ENCODE peak calls at places on chromosomes 4 and X, in ten cellular contexts. O, E, L, U, H, T, D, A, Q and Y are unnamed samples.

GRCh38 chr4:168221298-168221697 is 97.3 kb downstream of the DDX60 start:
- DNase-seq in O (no peak), E (no peak), L (no peak), U (no peak), H (no peak), T (no peak), D (no peak), A (no peak), Q (no peak), Y (no peak)

GRCh38 chrX:68693481-68694410 is 46.3 kb downstream of the STARD8 start:
- DNase-seq in O (no peak), E (peak; percentile 80), L (no peak), U (peak; percentile 86), H (no peak), T (no peak), D (peak; percentile 86), A (peak; percentile 83), Q (peak; percentile 64), Y (peak; percentile 9)

GRCh38 chrX:41198410-41198809 is 113.2 kb downstream of the USP9X start:
- DNase-seq in O (no peak), E (no peak), L (no peak), U (no peak), H (no peak), T (no peak), D (no peak), A (no peak), Q (no peak), Y (no peak)

GRCh38 chr4:66160606-66161005 is 490.3 kb upstream of the EPHA5 start:
- DNase-seq in O (no peak), E (no peak), L (no peak), U (no peak), H (no peak), T (no peak), D (no peak), A (no peak), Q (no peak), Y (no peak)

GRCh38 chrX:138191998-138192397 is 519.5 kb downstream of the FGF13 start:
- DNase-seq in O (peak; percentile 32), E (no peak), L (peak; percentile 81), U (no peak), H (no peak), T (no peak), D (no peak), A (no peak), Q (peak; percentile 12), Y (no peak)

GRCh38 chr4:107261241-107261874 is 225.2 kb upstream of the DKK2 start:
- DNase-seq in O (no peak), E (no peak), L (no peak), U (no peak), H (no peak), T (no peak), D (no peak), A (no peak), Q (no peak), Y (no peak)

GRCh38 chrX:67624324-67624723 is 80.5 kb downstream of the AR start:
- DNase-seq in O (no peak), E (no peak), L (no peak), U (no peak), H (no peak), T (no peak), D (no peak), A (no peak), Q (no peak), Y (no peak)

GRCh38 chr4:65461781-65462180 is 208.5 kb downstream of the EPHA5 start:
- DNase-seq in O (no peak), E (no peak), L (no peak), U (no peak), H (no peak), T (no peak), D (no peak), A (no peak), Q (no peak), Y (no peak)

GRCh38 chrX:130120746-130121504 is 10.6 kb upstream of the ELF4 start:
- DNase-seq in O (peak; percentile 73), E (peak; percentile 83), L (peak; percentile 83), U (peak; percentile 69), H (no peak), T (peak; percentile 61), D (peak; percentile 86), A (peak; percentile 88), Q (no peak), Y (no peak)

GRCh38 chr4:33996075-33996718 is 2248.1 kb downstream of the ARAP2 start:
- DNase-seq in O (no peak), E (no peak), L (no peak), U (no peak), H (no peak), T (no peak), D (no peak), A (no peak), Q (no peak), Y (no peak)

GRCh38 chrX:104913348-104913747 is 307.1 kb downstream of the TEX13A start:
- DNase-seq in O (peak; percentile 7), E (no peak), L (peak; percentile 42), U (no peak), H (no peak), T (no peak), D (no peak), A (no peak), Q (no peak), Y (no peak)

GRCh38 chr4:52617467-52618017 is 41.6 kb downstream of the USP46 start:
- DNase-seq in O (no peak), E (no peak), L (no peak), U (no peak), H (no peak), T (no peak), D (no peak), A (no peak), Q (no peak), Y (no peak)

GRCh38 chrX:17560385-17560784 is 176.9 kb upstream of the SCML1 start:
- DNase-seq in O (no peak), E (no peak), L (no peak), U (no peak), H (no peak), T (no peak), D (no peak), A (no peak), Q (no peak), Y (no peak)
- H3K27ac ChIP-seq in O (peak overlapping the region; percentile 67), E (no peak overlapping the region), L (no peak overlapping the region), U (no peak overlapping the region), H (no peak overlapping the region), T (no peak overlapping the region), D (peak overlapping the region; percentile 0), A (peak overlapping the region; percentile 49), Q (no peak overlapping the region), Y (no peak overlapping the region)

GRCh38 chr4:38872620-38873019 is 5.0 kb downstream of the FAM114A1 start:
- DNase-seq in O (peak; percentile 80), E (no peak), L (no peak), U (no peak), H (no peak), T (no peak), D (no peak), A (no peak), Q (no peak), Y (no peak)
- H3K27ac ChIP-seq in O (peak overlapping the region; percentile 46), E (no peak overlapping the region), L (no peak overlapping the region), U (no peak overlapping the region), H (no peak overlapping the region), T (no peak overlapping the region), D (no peak overlapping the region), A (peak overlapping the region; percentile 21), Q (no peak overlapping the region), Y (peak overlapping the region; percentile 1)

GRCh38 chr4:152115794-152116193 is 355.0 kb upstream of the GATB start:
- DNase-seq in O (no peak), E (no peak), L (no peak), U (no peak), H (peak; percentile 85), T (no peak), D (no peak), A (no peak), Q (no peak), Y (no peak)

GRCh38 chr4:152117054-152117453 is 356.2 kb upstream of the GATB start:
- DNase-seq in O (no peak), E (no peak), L (no peak), U (no peak), H (peak; percentile 45), T (no peak), D (no peak), A (no peak), Q (no peak), Y (no peak)

GRCh38 chr4:152114562-152114961 is 353.8 kb upstream of the GATB start:
- DNase-seq in O (no peak), E (no peak), L (no peak), U (no peak), H (no peak), T (no peak), D (no peak), A (no peak), Q (no peak), Y (no peak)

GRCh38 chr4:152112887-152113286 is 352.1 kb upstream of the GATB start:
- DNase-seq in O (no peak), E (no peak), L (no peak), U (no peak), H (peak; percentile 83), T (no peak), D (no peak), A (no peak), Q (no peak), Y (no peak)

DNA sequence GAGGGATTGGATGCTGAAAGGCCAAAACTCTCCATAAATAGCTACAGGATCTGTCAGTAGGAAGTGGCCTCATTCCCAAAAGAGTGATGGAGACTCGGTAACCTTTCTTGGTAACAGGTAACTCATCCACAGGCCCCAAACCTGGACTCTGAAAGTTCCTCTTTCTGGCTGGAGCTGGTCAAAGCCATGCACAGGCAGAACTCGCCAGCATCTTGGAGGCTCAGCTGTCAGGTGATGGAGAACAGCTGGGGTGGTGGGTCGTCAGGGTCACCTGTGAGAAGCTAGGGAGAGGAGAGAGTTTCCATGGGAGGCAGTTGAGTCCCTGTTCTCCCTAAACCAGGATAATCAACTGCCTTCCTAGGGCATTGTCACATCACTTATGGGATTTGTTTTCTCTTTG is 354.3 kb upstream of the GATB start:
- DNase-seq in O (no peak), E (no peak), L (no peak), U (no peak), H (peak; percentile 81), T (no peak), D (no peak), A (no peak), Q (no peak), Y (no peak)
- H3K27ac ChIP-seq in O (no peak overlapping the region), E (no peak overlapping the region), L (no peak overlapping the region), U (peak overlapping the region; percentile 44), H (no peak overlapping the region), T (peak overlapping the region; percentile 74), D (no peak overlapping the region), A (no peak overlapping the region), Q (no peak overlapping the region), Y (no peak overlapping the region)

GRCh38 chr4:109434793-109435080 is 1.1 kb downstream of the SEC24B start:
- DNase-seq in O (no peak), E (no peak), L (no peak), U (no peak), H (no peak), T (no peak), D (no peak), A (no peak), Q (no peak), Y (no peak)
- H3K27ac ChIP-seq in O (peak overlapping the region; percentile 99), E (no peak overlapping the region), L (peak overlapping the region; percentile 49), U (peak overlapping the region; percentile 96), H (peak overlapping the region; percentile 94), T (peak overlapping the region; percentile 93), D (peak overlapping the region; percentile 87), A (peak overlapping the region; percentile 92), Q (no peak overlapping the region), Y (peak overlapping the region; percentile 73)